ENCODE peak calls at places on chromosomes 1 and 21, in seven cellular contexts. O is stimulated activated CD4-positive, alpha-beta T cell treated with anti-CD3 and anti-CD28 coated beads, Interleukin-4, amount 100 ng/mL, for 1 hour; N is amniotic epithelial cell; G is GM10248; P is erythroblast; M is psoas muscle; U is AG10803. B is an unnamed sample.

GRCh38 chr1:106748581-106748980 is 307.9 kb upstream of the PRMT6 start:
- DNase-seq in O (no peak), N (no peak), G (no peak), P (no peak), M (no peak), U (no peak), B (no peak)

GRCh38 chr1:230124187-230125128 is 57.4 kb downstream of the GALNT2 start:
- DNase-seq in O (no peak), N (peak), G (no peak), P (peak), M (no peak), U (no peak), B (peak)

GRCh38 chr1:6148497-6149241 is 31.5 kb downstream of the CHD5 start:
- DNase-seq in O (peak), N (peak), G (peak), P (peak), M (peak), U (no peak), B (peak)

GRCh38 chr1:234781241-234782056 is 171.5 kb upstream of the IRF2BP2 start:
- DNase-seq in O (no peak), N (no peak), G (no peak), P (peak), M (peak), U (no peak), B (peak)

GRCh38 chr1:53783056-53783455 is 44.1 kb upstream of the GLIS1 start:
- DNase-seq in O (no peak), N (no peak), G (no peak), P (no peak), M (no peak), U (peak), B (peak)

GRCh38 chr1:67650061-67650460 is 34.9 kb upstream of the GADD45A start:
- DNase-seq in O (no peak), N (no peak), G (no peak), P (no peak), M (no peak), U (peak), B (no peak)

GRCh38 chr1:107572674-107573205 is 392.2 kb downstream of the VAV3 start:
- DNase-seq in O (no peak), N (peak), G (no peak), P (no peak), M (no peak), U (peak), B (peak)

GRCh38 chr1:219876798-219877209 is 51.6 kb downstream of the SLC30A10 start:
- DNase-seq in O (no peak), N (no peak), G (no peak), P (peak), M (no peak), U (no peak), B (no peak)

GRCh38 chr1:84402060-84402459 is 3.8 kb downstream of the DNASE2B start:
- DNase-seq in O (no peak), N (no peak), G (no peak), P (no peak), M (no peak), U (no peak), B (no peak)

GRCh38 chr1:99704356-99704816 is 58.5 kb downstream of the PALMD start:
- DNase-seq in O (no peak), N (no peak), G (no peak), P (peak), M (no peak), U (no peak), B (no peak)

GRCh38 chr1:150362721-150363425 is 1.1 kb upstream of the RPRD2 start:
- DNase-seq in O (peak), N (no peak), G (no peak), P (no peak), M (no peak), U (peak), B (peak)

GRCh38 chr1:45922813-45923212 is 119.4 kb downstream of the MAST2 start:
- DNase-seq in O (no peak), N (no peak), G (no peak), P (no peak), M (no peak), U (no peak), B (no peak)

GRCh38 chr1:14850563-14850962 is 252.1 kb downstream of the KAZN start:
- DNase-seq in O (no peak), N (no peak), G (no peak), P (peak), M (no peak), U (no peak), B (no peak)

GRCh38 chr1:25443030-25443699 is 12.5 kb downstream of the MACO1 start:
- DNase-seq in O (no peak), N (no peak), G (no peak), P (no peak), M (no peak), U (no peak), B (no peak)

GRCh38 chr1:234773936-234774677 is 164.1 kb upstream of the IRF2BP2 start:
- DNase-seq in O (no peak), N (no peak), G (no peak), P (no peak), M (no peak), U (no peak), B (no peak)

GRCh38 chr1:244187310-244187709 is 136.2 kb downstream of the ZBTB18 start:
- DNase-seq in O (no peak), N (no peak), G (no peak), P (no peak), M (no peak), U (no peak), B (no peak)

GRCh38 chr1:182765416-182765815 is 24.2 kb upstream of the NPL start:
- DNase-seq in O (no peak), N (no peak), G (no peak), P (no peak), M (no peak), U (no peak), B (no peak)

GRCh38 chr1:178885869-178886268 is 15.0 kb upstream of the ANGPTL1 start:
- DNase-seq in O (no peak), N (no peak), G (no peak), P (no peak), M (no peak), U (no peak), B (no peak)

GRCh38 chr1:101022294-101022693 is 3.3 kb downstream of the DPH5 start:
- DNase-seq in O (no peak), N (peak), G (no peak), P (no peak), M (no peak), U (peak), B (peak)

GRCh38 chr1:207181838-207182237 is 77.8 kb downstream of the C4BPA start:
- DNase-seq in O (no peak), N (peak), G (no peak), P (no peak), M (no peak), U (peak), B (no peak)

GRCh38 chr1:97693601-97694000 is 227.2 kb downstream of the DPYD start:
- DNase-seq in O (no peak), N (no peak), G (no peak), P (no peak), M (no peak), U (peak), B (peak)

GRCh38 chr1:81021134-81021533 is 779.6 kb upstream of the ADGRL2 start:
- DNase-seq in O (no peak), N (peak), G (no peak), P (no peak), M (no peak), U (no peak), B (no peak)

GRCh38 chr1:211684791-211685190 is 9.4 kb upstream of the NEK2 start:
- DNase-seq in O (no peak), N (peak), G (no peak), P (no peak), M (no peak), U (peak), B (peak)

GRCh38 chr1:206467915-206468314 is 2.4 kb upstream of the IKBKE start:
- DNase-seq in O (no peak), N (no peak), G (peak), P (no peak), M (peak), U (peak), B (peak)

GRCh38 chr1:67484492-67484891 is 54.3 kb upstream of the SERBP1 start:
- DNase-seq in O (no peak), N (no peak), G (no peak), P (no peak), M (no peak), U (no peak), B (no peak)

GRCh38 chr21:43012596-43012995 is 38.2 kb downstream of the PKNOX1 start:
- DNase-seq in O (no peak), N (peak), G (no peak), P (no peak), M (no peak), U (no peak), B (no peak)

GRCh38 chr1:227445746-227446145 is 117.6 kb upstream of the ZNF678 start:
- DNase-seq in O (no peak), N (no peak), G (no peak), P (no peak), M (no peak), U (no peak), B (no peak)

GRCh38 chr1:29478879-29479278 is 242.6 kb downstream of the PTPRU start:
- DNase-seq in O (no peak), N (no peak), G (no peak), P (no peak), M (no peak), U (no peak), B (no peak)